ENCODE peak calls at places on chromosomes 12 and 14, in eight cellular contexts. One of them, this sample, is unnamed.

GRCh38 chr14:99654235-99655000 is 9.5 kb downstream of the HHIPL1 start:
- DNase-seq in BE2C: no peak
- DNase-seq in astrocyte of the cerebellum: peak; percentile 75
- DNase-seq in PC-3: no peak
- DNase-seq in fibroblast of lung: peak; percentile 79
- DNase-seq in choroid plexus epithelial cell: peak; percentile 79
- DNase-seq in AG04449: peak; percentile 34
- DNase-seq in ovary: peak; percentile 67
- DNase-seq in this sample: no peak

GRCh38 chr14:94143711-94144110 is 14.3 kb upstream of the IFI27L2 start:
- DNase-seq in BE2C: no peak
- DNase-seq in astrocyte of the cerebellum: no peak
- DNase-seq in PC-3: no peak
- DNase-seq in fibroblast of lung: no peak
- DNase-seq in choroid plexus epithelial cell: no peak
- DNase-seq in AG04449: no peak
- DNase-seq in ovary: no peak
- DNase-seq in this sample: no peak

GRCh38 chr12:18681818-18682217 is 56.0 kb downstream of the PLCZ1 start:
- DNase-seq in BE2C: no peak
- DNase-seq in astrocyte of the cerebellum: no peak
- DNase-seq in PC-3: no peak
- DNase-seq in fibroblast of lung: no peak
- DNase-seq in choroid plexus epithelial cell: no peak
- DNase-seq in AG04449: no peak
- DNase-seq in ovary: no peak
- DNase-seq in this sample: no peak

GRCh38 chr14:54252072-54252730 is 144.6 kb upstream of the CDKN3 start:
- DNase-seq in BE2C: no peak
- DNase-seq in astrocyte of the cerebellum: peak; percentile 86
- DNase-seq in PC-3: peak; percentile 100
- DNase-seq in fibroblast of lung: peak; percentile 40
- DNase-seq in choroid plexus epithelial cell: peak; percentile 78
- DNase-seq in AG04449: peak; percentile 21
- DNase-seq in ovary: no peak
- DNase-seq in this sample: no peak

GRCh38 chr14:70724061-70724596 is 82.4 kb downstream of the TTC9 start:
- DNase-seq in BE2C: no peak
- DNase-seq in astrocyte of the cerebellum: no peak
- DNase-seq in PC-3: no peak
- DNase-seq in fibroblast of lung: no peak
- DNase-seq in choroid plexus epithelial cell: no peak
- DNase-seq in AG04449: no peak
- DNase-seq in ovary: no peak
- DNase-seq in this sample: no peak

GRCh38 chr14:40139657-40140056 is 707.4 kb upstream of the FBXO33 start:
- DNase-seq in BE2C: no peak
- DNase-seq in astrocyte of the cerebellum: no peak
- DNase-seq in PC-3: peak; percentile 17
- DNase-seq in fibroblast of lung: no peak
- DNase-seq in choroid plexus epithelial cell: no peak
- DNase-seq in AG04449: no peak
- DNase-seq in ovary: no peak
- DNase-seq in this sample: no peak

GRCh38 chr14:100739306-100739705 is 12.6 kb downstream of the DLK1 start:
- DNase-seq in BE2C: no peak
- DNase-seq in astrocyte of the cerebellum: no peak
- DNase-seq in PC-3: no peak
- DNase-seq in fibroblast of lung: no peak
- DNase-seq in choroid plexus epithelial cell: no peak
- DNase-seq in AG04449: no peak
- DNase-seq in ovary: peak; percentile 29
- DNase-seq in this sample: no peak

GRCh38 chr14:90599748-90600507 is 203.1 kb downstream of the CALM1 start:
- DNase-seq in BE2C: no peak
- DNase-seq in astrocyte of the cerebellum: no peak
- DNase-seq in PC-3: peak; percentile 41
- DNase-seq in fibroblast of lung: peak; percentile 42
- DNase-seq in choroid plexus epithelial cell: peak; percentile 57
- DNase-seq in AG04449: no peak
- DNase-seq in ovary: no peak
- DNase-seq in this sample: no peak

GRCh38 chr12:45886685-45887084 is 103.7 kb downstream of the SCAF11 start:
- DNase-seq in BE2C: no peak
- DNase-seq in astrocyte of the cerebellum: no peak
- DNase-seq in PC-3: no peak
- DNase-seq in fibroblast of lung: no peak
- DNase-seq in choroid plexus epithelial cell: no peak
- DNase-seq in AG04449: no peak
- DNase-seq in ovary: no peak
- DNase-seq in this sample: no peak

GRCh38 chr12:45893240-45893639 is 97.1 kb downstream of the SCAF11 start:
- DNase-seq in BE2C: no peak
- DNase-seq in astrocyte of the cerebellum: no peak
- DNase-seq in PC-3: peak; percentile 27
- DNase-seq in fibroblast of lung: peak; percentile 13
- DNase-seq in choroid plexus epithelial cell: peak; percentile 31
- DNase-seq in AG04449: no peak
- DNase-seq in ovary: no peak
- DNase-seq in this sample: no peak

GRCh38 chr12:45887544-45887943 is 102.8 kb downstream of the SCAF11 start:
- DNase-seq in BE2C: no peak
- DNase-seq in astrocyte of the cerebellum: no peak
- DNase-seq in PC-3: no peak
- DNase-seq in fibroblast of lung: no peak
- DNase-seq in choroid plexus epithelial cell: no peak
- DNase-seq in AG04449: no peak
- DNase-seq in ovary: no peak
- DNase-seq in this sample: no peak

GRCh38 chr12:45895961-45896360 is 94.4 kb downstream of the SCAF11 start:
- DNase-seq in BE2C: no peak
- DNase-seq in astrocyte of the cerebellum: no peak
- DNase-seq in PC-3: no peak
- DNase-seq in fibroblast of lung: no peak
- DNase-seq in choroid plexus epithelial cell: no peak
- DNase-seq in AG04449: no peak
- DNase-seq in ovary: no peak
- DNase-seq in this sample: no peak

GRCh38 chr12:45890276-45890675 is 100.1 kb downstream of the SCAF11 start:
- DNase-seq in BE2C: no peak
- DNase-seq in astrocyte of the cerebellum: no peak
- DNase-seq in PC-3: no peak
- DNase-seq in fibroblast of lung: peak; percentile 14
- DNase-seq in choroid plexus epithelial cell: no peak
- DNase-seq in AG04449: no peak
- DNase-seq in ovary: no peak
- DNase-seq in this sample: no peak
- TF ChIP-seq CTCF in BE2C: no peak
- TF ChIP-seq CTCF in astrocyte of the cerebellum: no peak
- TF ChIP-seq CTCF in PC-3: peak; percentile 43
- TF ChIP-seq CTCF in fibroblast of lung: no peak
- TF ChIP-seq CTCF in choroid plexus epithelial cell: no peak
- TF ChIP-seq CTCF in AG04449: no peak
- TF ChIP-seq CTCF in ovary: no peak
- TF ChIP-seq CTCF in this sample: no peak

GRCh38 chr14:104294628-104294982 is 156.2 kb downstream of the KIF26A start:
- DNase-seq in BE2C: peak; percentile 65
- DNase-seq in astrocyte of the cerebellum: no peak
- DNase-seq in PC-3: no peak
- DNase-seq in fibroblast of lung: no peak
- DNase-seq in choroid plexus epithelial cell: no peak
- DNase-seq in AG04449: no peak
- DNase-seq in ovary: peak; percentile 33
- DNase-seq in this sample: no peak

GRCh38 chr14:104292084-104292970 is 153.9 kb downstream of the KIF26A start:
- DNase-seq in BE2C: peak; percentile 20
- DNase-seq in astrocyte of the cerebellum: no peak
- DNase-seq in PC-3: no peak
- DNase-seq in fibroblast of lung: no peak
- DNase-seq in choroid plexus epithelial cell: no peak
- DNase-seq in AG04449: no peak
- DNase-seq in ovary: peak; percentile 26
- DNase-seq in this sample: no peak

GRCh38 chr14:104294983-104295680 is 156.7 kb downstream of the KIF26A start:
- DNase-seq in BE2C: peak; percentile 61
- DNase-seq in astrocyte of the cerebellum: no peak
- DNase-seq in PC-3: no peak
- DNase-seq in fibroblast of lung: no peak
- DNase-seq in choroid plexus epithelial cell: no peak
- DNase-seq in AG04449: no peak
- DNase-seq in ovary: peak; percentile 38
- DNase-seq in this sample: no peak

GRCh38 chr14:104293231-104293841 is 154.9 kb downstream of the KIF26A start:
- DNase-seq in BE2C: peak; percentile 37
- DNase-seq in astrocyte of the cerebellum: no peak
- DNase-seq in PC-3: peak; percentile 6
- DNase-seq in fibroblast of lung: no peak
- DNase-seq in choroid plexus epithelial cell: no peak
- DNase-seq in AG04449: no peak
- DNase-seq in ovary: peak; percentile 30
- DNase-seq in this sample: no peak

DNA sequence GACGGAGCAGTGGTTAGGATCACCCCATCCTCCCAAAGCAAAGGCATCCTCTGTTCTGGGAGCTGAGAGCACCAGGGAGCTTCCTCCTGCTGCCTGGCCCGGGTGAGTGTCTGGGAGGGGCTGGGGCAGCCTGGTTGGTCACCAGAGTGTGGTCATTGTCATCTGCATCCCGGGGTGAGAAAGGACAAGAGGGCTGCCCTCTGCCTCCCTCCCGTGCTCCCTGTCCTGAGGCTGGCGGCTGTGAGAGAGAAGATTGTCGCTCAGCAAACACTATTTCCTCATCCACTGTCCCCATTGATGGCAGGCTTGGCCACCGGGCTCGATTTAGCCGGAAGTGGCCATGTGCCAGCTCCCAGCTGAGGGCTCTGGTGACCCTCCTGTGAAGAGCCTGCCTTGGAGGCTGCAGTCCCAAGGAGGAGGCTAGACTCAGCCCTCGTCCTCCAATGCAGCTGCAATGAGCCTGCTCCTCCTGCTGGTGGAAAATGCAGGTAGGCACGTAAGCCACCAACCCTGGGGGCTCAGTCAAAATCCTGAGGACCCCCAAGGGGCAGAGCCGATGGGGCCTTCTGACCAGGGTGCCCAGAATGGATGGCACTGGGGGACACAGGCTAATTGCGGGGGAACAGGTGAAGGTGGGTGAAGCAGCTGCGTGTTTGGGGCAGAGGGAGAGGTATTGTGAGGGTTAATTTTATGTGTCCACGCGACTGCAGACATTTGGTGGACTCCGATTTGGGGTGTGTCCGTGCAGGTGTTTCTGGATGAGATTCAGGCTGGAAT is 155.7 kb downstream of the KIF26A start:
- DNase-seq in BE2C: peak; percentile 55
- DNase-seq in astrocyte of the cerebellum: no peak
- DNase-seq in PC-3: peak; percentile 29
- DNase-seq in fibroblast of lung: no peak
- DNase-seq in choroid plexus epithelial cell: peak; percentile 9
- DNase-seq in AG04449: no peak
- DNase-seq in ovary: peak; percentile 42
- DNase-seq in this sample: no peak
- TF ChIP-seq CTCF in BE2C: peak; percentile 63
- TF ChIP-seq CTCF in astrocyte of the cerebellum: no peak
- TF ChIP-seq CTCF in PC-3: peak; percentile 68
- TF ChIP-seq CTCF in fibroblast of lung: no peak
- TF ChIP-seq CTCF in choroid plexus epithelial cell: peak; percentile 46
- TF ChIP-seq CTCF in AG04449: no peak
- TF ChIP-seq CTCF in ovary: no peak
- TF ChIP-seq CTCF in this sample: no peak

DNA sequence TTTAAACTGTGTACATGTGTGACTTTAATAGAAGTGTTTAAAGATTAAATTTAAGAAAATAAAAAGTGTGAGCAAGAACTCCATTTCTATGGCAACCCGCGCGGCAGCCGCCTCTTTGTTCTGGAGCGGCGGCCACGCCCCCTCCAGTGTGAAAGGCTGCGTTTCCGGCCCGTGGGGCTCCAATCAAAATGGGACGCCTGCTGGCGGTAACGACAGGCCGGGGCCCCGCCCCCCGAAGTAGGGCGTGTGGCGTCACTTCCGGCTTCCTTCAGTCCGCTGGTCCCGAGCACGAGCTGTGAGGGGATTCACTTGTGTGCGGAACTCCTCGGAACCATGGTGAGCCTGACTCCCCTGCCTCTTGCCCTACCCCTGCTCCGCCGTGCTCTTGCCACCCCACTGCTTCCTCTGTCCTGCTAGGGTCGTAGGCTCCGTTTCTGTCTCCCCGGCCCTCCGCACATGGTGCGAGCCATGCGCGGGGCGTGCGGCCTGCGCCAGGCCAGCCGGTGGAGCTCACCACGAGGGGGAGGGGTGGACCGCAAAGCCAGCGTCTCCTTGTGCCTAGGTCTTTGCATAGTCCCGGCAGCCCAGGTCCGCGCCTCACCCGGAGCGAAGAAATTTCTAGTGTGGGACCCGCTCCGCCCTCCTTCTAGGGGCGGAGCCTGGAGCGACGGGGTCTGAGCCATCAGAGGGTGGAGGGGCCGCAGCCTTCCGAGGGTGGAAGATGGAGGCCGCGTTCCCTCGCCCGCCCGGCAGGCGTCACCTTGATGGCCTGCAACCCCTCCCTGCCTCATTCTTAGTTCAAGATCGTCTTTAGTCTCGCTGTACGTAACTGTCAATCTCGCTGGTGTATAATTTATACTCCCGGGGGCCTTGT is at the start of gene CCT2:
- DNase-seq in BE2C: peak; percentile 97
- DNase-seq in astrocyte of the cerebellum: peak; percentile 89
- DNase-seq in PC-3: peak; percentile 97
- DNase-seq in fibroblast of lung: peak; percentile 94
- DNase-seq in choroid plexus epithelial cell: peak; percentile 96
- DNase-seq in AG04449: peak; percentile 52
- DNase-seq in ovary: peak; percentile 99
- DNase-seq in this sample: peak; percentile 94
- TF ChIP-seq CTCF in BE2C: peak; percentile 28
- TF ChIP-seq CTCF in astrocyte of the cerebellum: peak; percentile 59
- TF ChIP-seq CTCF in PC-3: peak; percentile 20
- TF ChIP-seq CTCF in fibroblast of lung: peak; percentile 39
- TF ChIP-seq CTCF in choroid plexus epithelial cell: peak; percentile 55
- TF ChIP-seq CTCF in AG04449: peak; percentile 63
- TF ChIP-seq CTCF in ovary: no peak
- TF ChIP-seq CTCF in this sample: peak; percentile 38

GRCh38 chr14:63664143-63664460 is 22.4 kb upstream of the WDR89 start:
- DNase-seq in BE2C: no peak
- DNase-seq in astrocyte of the cerebellum: no peak
- DNase-seq in PC-3: no peak
- DNase-seq in fibroblast of lung: no peak
- DNase-seq in choroid plexus epithelial cell: no peak
- DNase-seq in AG04449: no peak
- DNase-seq in ovary: no peak
- DNase-seq in this sample: no peak
- TF ChIP-seq CTCF in BE2C: no peak
- TF ChIP-seq CTCF in astrocyte of the cerebellum: no peak
- TF ChIP-seq CTCF in PC-3: no peak
- TF ChIP-seq CTCF in fibroblast of lung: no peak
- TF ChIP-seq CTCF in choroid plexus epithelial cell: no peak
- TF ChIP-seq CTCF in AG04449: no peak
- TF ChIP-seq CTCF in ovary: no peak
- TF ChIP-seq CTCF in this sample: no peak

This sample was measured in GM13977.